ENCODE peak calls at places on chromosomes 3 and 15, in four cellular contexts. G is HepG2, F is GM23248, L is H1. V is an unnamed sample.

GRCh38 chr15:77749236-77749997 is 116.7 kb upstream of the LINGO1 start:
- DNase-seq in F (no peak), L (no peak), G (no peak), V (no peak)

GRCh38 chr15:50148362-50148963 is 29.4 kb upstream of the ATP8B4 start:
- DNase-seq in F (peak; percentile 67), L (peak; percentile 7), G (peak; percentile 59), V (peak; percentile 53)

GRCh38 chr3:79162653-79163052 is 605.1 kb downstream of the ROBO1 start:
- DNase-seq in L (no peak), G (no peak), F (peak; percentile 30), V (no peak)

GRCh38 chr3:30342319-30343060 is 263.9 kb upstream of the TGFBR2 start:
- DNase-seq in G (peak; percentile 87), F (peak; percentile 95), L (no peak), V (peak; percentile 87)

GRCh38 chr3:15892828-15893227 is 95.0 kb upstream of the ANKRD28 start:
- DNase-seq in F (peak; percentile 75), L (no peak), G (no peak), V (no peak)

GRCh38 chr3:72487078-72487765 is 361.0 kb downstream of the SHQ1 start:
- DNase-seq in F (peak; percentile 94), L (no peak), G (peak; percentile 5), V (peak; percentile 80)

GRCh38 chr3:188558343-188559068 is 404.5 kb downstream of the LPP start:
- DNase-seq in G (no peak), F (peak; percentile 72), L (no peak), V (no peak)

GRCh38 chr3:160598865-160599264 is 33.5 kb upstream of the KPNA4 start:
- DNase-seq in F (no peak), G (no peak), L (no peak), V (no peak)

GRCh38 chr3:152786977-152787681 is 47.8 kb upstream of the P2RY1 start:
- DNase-seq in F (no peak), L (no peak), G (no peak), V (no peak)

GRCh38 chr15:36601952-36602351 is 22.5 kb downstream of the CDIN1 start:
- DNase-seq in L (no peak), G (no peak), F (no peak), V (no peak)

GRCh38 chr15:80744826-80745225 is 34.3 kb upstream of the CEMIP start:
- DNase-seq in G (no peak), F (peak; percentile 80), L (no peak), V (no peak)

GRCh38 chr3:66302288-66302687 is 81.5 kb downstream of the SLC25A26 start:
- DNase-seq in F (peak; percentile 15), G (no peak), L (no peak), V (no peak)

GRCh38 chr3:147141516-147141915 is 264.8 kb downstream of the ZIC4 start:
- DNase-seq in F (no peak), G (no peak), L (no peak), V (no peak)

GRCh38 chr15:42084465-42085235 is 9.7 kb downstream of the PLA2G4D start:
- DNase-seq in F (peak; percentile 74), G (peak; percentile 46), L (peak; percentile 65), V (peak; percentile 86)

GRCh38 chr3:3783675-3784074 is 15.6 kb upstream of the LRRN1 start:
- DNase-seq in F (no peak), L (no peak), G (no peak), V (no peak)

GRCh38 chr15:76994971-76995945 is at the start of gene PSTPIP1:
- DNase-seq in L (no peak), G (no peak), F (peak; percentile 66), V (no peak)

GRCh38 chr3:133578548-133579191 is 5.2 kb downstream of the CDV3 start:
- DNase-seq in L (no peak), F (peak; percentile 53), G (peak; percentile 81), V (no peak)

GRCh38 chr15:39579487-39580116 is 1.3 kb upstream of the THBS1 start:
- DNase-seq in F (peak; percentile 91), G (peak; percentile 88), L (peak; percentile 90), V (peak; percentile 74)

GRCh38 chr3:18112976-18113766 is 312.0 kb downstream of the SATB1 start:
- DNase-seq in G (no peak), L (no peak), F (no peak), V (no peak)

GRCh38 chr3:73786346-73786807 is 161.6 kb upstream of the PDZRN3 start:
- DNase-seq in F (peak; percentile 95), G (no peak), L (no peak), V (no peak)

GRCh38 chr3:56980798-56981390 is 79.6 kb upstream of the SPATA12 start:
- DNase-seq in F (peak; percentile 99), G (no peak), L (no peak), V (peak; percentile 86)

GRCh38 chr3:123584284-123584987 is 417 bp downstream of the HACD2 start:
- DNase-seq in L (no peak), G (no peak), F (peak; percentile 66), V (no peak)

GRCh38 chr3:197445886-197446631 is 109.7 kb downstream of the BDH1 start:
- DNase-seq in F (no peak), G (no peak), L (no peak), V (no peak)

GRCh38 chr3:12895391-12896205 is 54.2 kb upstream of the RPL32 start:
- DNase-seq in F (peak; percentile 36), L (no peak), G (no peak), V (no peak)

GRCh38 chr15:72319985-72320671 is at the start of gene CELF6:
- DNase-seq in L (peak; percentile 73), G (no peak), F (peak; percentile 82), V (peak; percentile 49)

GRCh38 chr3:133644768-133645167 is 17.0 kb downstream of the TOPBP1 start:
- DNase-seq in F (peak; percentile 88), L (no peak), G (peak; percentile 48), V (peak; percentile 19)

GRCh38 chr3:157755254-157755653 is 252.0 kb upstream of the VEPH1 start:
- DNase-seq in G (no peak), L (no peak), F (no peak), V (no peak)

GRCh38 chr15:69055251-69055650 is 40.8 kb downstream of the NOX5 start:
- DNase-seq in G (no peak), L (no peak), F (no peak), V (no peak)

GRCh38 chr15:84829428-84829827 is 12.3 kb downstream of the ALPK3 start:
- DNase-seq in F (no peak), G (no peak), L (no peak), V (no peak)
- H3K4me1 ChIP-seq in F (no peaks in the 10 kb centered on the region), G (peaks cover 14% of the 10 kb centered on the region), L (peaks cover 4% of the 10 kb centered on the region), V (peaks cover 37% of the 10 kb centered on the region)

GRCh38 chr3:169667710-169668080 is 4.2 kb upstream of the MECOM start:
- DNase-seq in G (no peak), F (no peak), L (no peak), V (no peak)

GRCh38 chr3:169666079-169666436 is 2.5 kb upstream of the MECOM start:
- DNase-seq in L (no peak), F (no peak), G (no peak), V (no peak)

GRCh38 chr3:169665264-169666078 is 2.0 kb upstream of the MECOM start:
- DNase-seq in L (no peak), F (no peak), G (no peak), V (no peak)

GRCh38 chr3:169667380-169667671 is 3.8 kb upstream of the MECOM start:
- DNase-seq in F (no peak), G (no peak), L (no peak), V (no peak)

DNA sequence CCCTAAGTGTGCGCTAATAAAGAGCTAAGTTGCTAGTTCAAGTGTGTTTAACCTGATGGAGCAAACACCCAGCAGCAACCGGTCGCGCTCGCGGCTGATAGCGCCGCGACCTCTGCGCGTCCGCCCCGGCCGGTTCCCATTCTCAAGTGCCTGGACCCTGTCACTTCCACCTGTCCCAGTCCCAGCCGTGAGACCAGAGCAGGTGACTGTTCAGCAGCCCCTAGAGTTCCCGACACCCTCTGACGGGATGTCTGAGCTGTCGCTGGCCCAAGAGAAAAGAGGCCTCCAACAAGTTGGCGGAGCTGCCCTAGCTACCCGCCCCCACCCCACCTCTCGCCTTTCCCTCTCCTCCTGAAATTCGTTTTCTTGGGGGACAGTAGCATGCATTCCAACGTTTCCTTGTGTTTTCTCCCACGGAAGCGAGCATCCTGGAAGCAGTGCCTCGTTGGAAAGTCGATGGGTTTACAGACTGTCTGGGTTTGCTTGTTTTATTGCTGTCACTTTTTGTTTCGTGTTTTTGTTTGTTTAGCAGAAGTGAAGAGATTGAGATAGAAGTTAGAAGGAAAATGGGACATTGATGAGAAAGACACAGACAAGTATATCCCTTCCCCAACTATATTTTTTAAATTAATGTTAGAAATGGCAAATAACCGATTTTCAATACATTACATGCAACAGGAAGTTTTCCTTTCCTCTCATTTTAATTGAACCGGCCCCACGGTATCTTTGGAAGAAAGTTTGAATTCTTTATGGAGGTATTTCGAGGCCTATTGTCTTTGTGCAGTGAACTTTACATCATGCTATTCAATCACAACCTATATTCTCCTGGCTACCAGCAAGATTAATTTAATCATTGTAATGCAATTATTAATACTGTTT is 3.2 kb upstream of the MECOM start:
- DNase-seq in G (no peak), F (no peak), L (no peak), V (no peak)
- TF ChIP-seq EZH2 in G (peak; percentile 66), F (peak; percentile 87), L (peak; percentile 92), V (no peak)

DNA sequence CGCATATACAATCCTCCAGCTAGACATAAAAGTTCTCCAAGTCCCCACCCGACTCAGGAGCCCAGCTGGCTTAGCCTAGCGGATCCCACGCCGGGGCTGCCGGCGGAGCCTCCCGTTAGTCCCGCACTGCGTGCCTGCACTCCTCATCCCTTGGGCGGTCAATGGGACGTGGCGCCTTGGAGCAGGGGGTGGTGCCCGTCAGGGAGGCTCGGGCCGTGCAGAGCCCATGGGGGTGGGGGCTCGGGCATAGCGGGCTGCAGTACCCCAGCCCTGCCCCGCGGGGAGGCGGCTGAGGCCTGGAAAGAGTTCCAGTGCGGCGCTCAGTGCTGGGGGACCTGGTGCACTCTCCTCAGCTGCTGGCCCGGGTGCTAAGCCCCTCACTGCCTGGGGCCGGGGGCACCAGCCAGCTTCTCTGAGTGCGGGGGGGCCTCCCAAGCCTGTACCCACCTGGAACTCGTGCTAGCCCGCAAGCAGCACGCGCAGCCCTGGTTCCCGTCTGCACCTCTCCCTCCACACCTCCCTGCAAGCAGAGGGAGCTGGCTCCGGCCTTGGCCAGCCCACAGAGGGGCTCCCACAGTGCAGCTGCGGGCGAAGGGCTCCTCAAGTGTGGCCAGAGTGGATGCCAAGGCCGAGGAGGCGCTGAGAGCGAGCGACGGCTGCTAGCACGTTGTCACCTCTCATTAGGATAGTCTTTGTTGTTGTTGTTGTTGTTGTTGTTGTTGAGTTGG is 12.2 kb upstream of the CCDC50 start:
- DNase-seq in F (no peak), L (no peak), G (no peak), V (no peak)
- H3K9me3 ChIP-seq in F (no peaks in the 10 kb centered on the region), L (no peaks in the 10 kb centered on the region), G (no peaks in the 10 kb centered on the region), V (no peaks in the 10 kb centered on the region)

GRCh38 chr3:114714957-114715356 is 421.1 kb downstream of the TIGIT start:
- DNase-seq in G (no peak), F (no peak), L (no peak), V (no peak)
- H3K4me1 ChIP-seq in G (peaks cover 37% of the 10 kb centered on the region), F (no peaks in the 10 kb centered on the region), L (no peaks in the 10 kb centered on the region), V (no peaks in the 10 kb centered on the region)

GRCh38 chr3:139309880-139310279 is 33.9 kb upstream of the MRPS22 start:
- DNase-seq in L (no peak), F (peak; percentile 70), G (peak; percentile 19), V (peak; percentile 63)
- TF ChIP-seq EZH2 in L (no peak), F (no peak), G (no peak), V (no peak)

V was measured in PC-9.